ENCODE peak calls at places on chromosomes 11 and 22, in four cellular contexts. One of them, this sample, is unnamed.

GRCh38 chr11:16041207-16041606 is 315.1 kb downstream of the SOX6 start:
- ATAC-seq in GM12878: no peak
- ATAC-seq in upper lobe of left lung: no peak
- ATAC-seq in K562: no peak
- ATAC-seq in this sample: no peak

GRCh38 chr11:62896049-62896448 is 15.4 kb downstream of the SLC3A2 start:
- ATAC-seq in GM12878: no peak
- ATAC-seq in upper lobe of left lung: no peak
- ATAC-seq in K562: no peak
- ATAC-seq in this sample: peak; percentile 73

GRCh38 chr11:62678433-62678769 is 472 bp downstream of the UBXN1 start:
- ATAC-seq in GM12878: no peak
- ATAC-seq in upper lobe of left lung: no peak
- ATAC-seq in K562: no peak
- ATAC-seq in this sample: no peak

GRCh38 chr11:96215826-96216225 is 127.2 kb downstream of the MAML2 start:
- ATAC-seq in GM12878: peak; percentile 24
- ATAC-seq in upper lobe of left lung: no peak
- ATAC-seq in K562: no peak
- ATAC-seq in this sample: no peak

GRCh38 chr11:7160814-7161489 is 72.2 kb downstream of the RBMXL2 start:
- ATAC-seq in GM12878: no peak
- ATAC-seq in upper lobe of left lung: no peak
- ATAC-seq in K562: no peak
- ATAC-seq in this sample: no peak

GRCh38 chr22:44188986-44189630 is 8.4 kb downstream of the PARVG start:
- ATAC-seq in GM12878: no peak
- ATAC-seq in upper lobe of left lung: no peak
- ATAC-seq in K562: no peak
- ATAC-seq in this sample: no peak

GRCh38 chr22:33455036-33455435 is 396.9 kb upstream of the SYN3 start:
- ATAC-seq in GM12878: no peak
- ATAC-seq in upper lobe of left lung: no peak
- ATAC-seq in K562: no peak
- ATAC-seq in this sample: no peak

GRCh38 chr11:60935676-60936442 is 11.6 kb downstream of the TMEM132A start:
- ATAC-seq in GM12878: peak; percentile 26
- ATAC-seq in upper lobe of left lung: no peak
- ATAC-seq in K562: no peak
- ATAC-seq in this sample: no peak

GRCh38 chr11:90542092-90542491 is 319.2 kb upstream of the CHORDC1 start:
- ATAC-seq in GM12878: no peak
- ATAC-seq in upper lobe of left lung: no peak
- ATAC-seq in K562: no peak
- ATAC-seq in this sample: no peak

GRCh38 chr11:17547051-17547577 is at the start of gene OTOG:
- ATAC-seq in GM12878: no peak
- ATAC-seq in upper lobe of left lung: no peak
- ATAC-seq in K562: peak; percentile 63
- ATAC-seq in this sample: no peak

GRCh38 chr11:110728883-110729282 is 16.6 kb upstream of the ARHGAP20 start:
- ATAC-seq in GM12878: no peak
- ATAC-seq in upper lobe of left lung: no peak
- ATAC-seq in K562: no peak
- ATAC-seq in this sample: no peak

GRCh38 chr11:81990659-81991443 is 742.8 kb downstream of the FAM181B start:
- ATAC-seq in GM12878: no peak
- ATAC-seq in upper lobe of left lung: peak; percentile 26
- ATAC-seq in K562: no peak
- ATAC-seq in this sample: no peak

GRCh38 chr11:95345243-95345642 is 114.2 kb upstream of the SESN3 start:
- ATAC-seq in GM12878: no peak
- ATAC-seq in upper lobe of left lung: no peak
- ATAC-seq in K562: no peak
- ATAC-seq in this sample: no peak

GRCh38 chr11:78654071-78654470 is 79.4 kb upstream of the NARS2 start:
- ATAC-seq in GM12878: no peak
- ATAC-seq in upper lobe of left lung: no peak
- ATAC-seq in K562: no peak
- ATAC-seq in this sample: no peak

GRCh38 chr11:118846181-118846946 is 37.3 kb upstream of the CXCR5 start:
- ATAC-seq in GM12878: peak; percentile 13
- ATAC-seq in upper lobe of left lung: no peak
- ATAC-seq in K562: peak; percentile 98
- ATAC-seq in this sample: no peak

GRCh38 chr11:75386912-75387311 is 12.4 kb upstream of the RPS3 start:
- ATAC-seq in GM12878: no peak
- ATAC-seq in upper lobe of left lung: no peak
- ATAC-seq in K562: no peak
- ATAC-seq in this sample: no peak

GRCh38 chr11:37788141-37788877 is 1190.3 kb upstream of the RAG2 start:
- ATAC-seq in GM12878: no peak
- ATAC-seq in upper lobe of left lung: no peak
- ATAC-seq in K562: no peak
- ATAC-seq in this sample: no peak

GRCh38 chr11:394858-395655 is 1.0 kb downstream of the PKP3 start:
- ATAC-seq in GM12878: no peak
- ATAC-seq in upper lobe of left lung: no peak
- ATAC-seq in K562: no peak
- ATAC-seq in this sample: no peak

GRCh38 chr22:37545703-37546435 is 14.4 kb upstream of the CDC42EP1 start:
- ATAC-seq in GM12878: no peak
- ATAC-seq in upper lobe of left lung: peak; percentile 90
- ATAC-seq in K562: peak; percentile 18
- ATAC-seq in this sample: peak; percentile 92

GRCh38 chr11:6746086-6746618 is 25.6 kb downstream of the OR2AG2 start:
- ATAC-seq in GM12878: peak; percentile 83
- ATAC-seq in upper lobe of left lung: no peak
- ATAC-seq in K562: peak; percentile 49
- ATAC-seq in this sample: no peak

GRCh38 chr22:44357962-44358553 is 45.3 kb upstream of the SHISAL1 start:
- ATAC-seq in GM12878: no peak
- ATAC-seq in upper lobe of left lung: no peak
- ATAC-seq in K562: no peak
- ATAC-seq in this sample: peak; percentile 75

GRCh38 chr22:38732251-38732815 is 23.5 kb downstream of the SUN2 start:
- ATAC-seq in GM12878: no peak
- ATAC-seq in upper lobe of left lung: no peak
- ATAC-seq in K562: no peak
- ATAC-seq in this sample: peak; percentile 14

GRCh38 chr11:46429709-46430108 is 38.1 kb upstream of the CHRM4 start:
- ATAC-seq in GM12878: no peak
- ATAC-seq in upper lobe of left lung: no peak
- ATAC-seq in K562: no peak
- ATAC-seq in this sample: no peak

GRCh38 chr11:18704698-18705097 is 6.1 kb downstream of the TMEM86A start:
- ATAC-seq in GM12878: no peak
- ATAC-seq in upper lobe of left lung: no peak
- ATAC-seq in K562: no peak
- ATAC-seq in this sample: no peak

GRCh38 chr11:87743002-87743401 is 432.2 kb downstream of the RAB38 start:
- ATAC-seq in GM12878: no peak
- ATAC-seq in upper lobe of left lung: no peak
- ATAC-seq in K562: no peak
- ATAC-seq in this sample: no peak

GRCh38 chr11:118530683-118531596 is at the start of gene TMEM25:
- ATAC-seq in GM12878: peak; percentile 92
- ATAC-seq in upper lobe of left lung: peak; percentile 84
- ATAC-seq in K562: peak; percentile 83
- ATAC-seq in this sample: peak; percentile 82

GRCh38 chr11:111500481-111500880 is 11.7 kb downstream of the BTG4 start:
- ATAC-seq in GM12878: no peak
- ATAC-seq in upper lobe of left lung: no peak
- ATAC-seq in K562: no peak
- ATAC-seq in this sample: no peak

GRCh38 chr22:27024982-27025381 is 367.6 kb downstream of the MIAT start:
- ATAC-seq in GM12878: no peak
- ATAC-seq in upper lobe of left lung: no peak
- ATAC-seq in K562: no peak
- ATAC-seq in this sample: no peak

GRCh38 chr11:66880484-66881211 is 23.8 kb downstream of the LRFN4 start:
- ATAC-seq in GM12878: no peak
- ATAC-seq in upper lobe of left lung: no peak
- ATAC-seq in K562: no peak
- ATAC-seq in this sample: no peak

GRCh38 chr11:21883354-21883753 is 309.5 kb upstream of the ANO5 start:
- ATAC-seq in GM12878: no peak
- ATAC-seq in upper lobe of left lung: no peak
- ATAC-seq in K562: no peak
- ATAC-seq in this sample: no peak

GRCh38 chr11:129973809-129974208 is 28.8 kb downstream of the PRDM10 start:
- ATAC-seq in GM12878: no peak
- ATAC-seq in upper lobe of left lung: peak; percentile 88
- ATAC-seq in K562: no peak
- ATAC-seq in this sample: peak; percentile 73

GRCh38 chr11:132072044-132072879 is 701.8 kb downstream of the NTM start:
- ATAC-seq in GM12878: no peak
- ATAC-seq in upper lobe of left lung: no peak
- ATAC-seq in K562: no peak
- ATAC-seq in this sample: peak; percentile 75

GRCh38 chr11:35907648-35908431 is 36.0 kb upstream of the LDLRAD3 start:
- ATAC-seq in GM12878: peak; percentile 73
- ATAC-seq in upper lobe of left lung: peak; percentile 61
- ATAC-seq in K562: no peak
- ATAC-seq in this sample: peak; percentile 91

GRCh38 chr22:41009222-41009948 is 58.2 kb downstream of the RBX1 start:
- ATAC-seq in GM12878: no peak
- ATAC-seq in upper lobe of left lung: peak; percentile 55
- ATAC-seq in K562: peak; percentile 37
- ATAC-seq in this sample: no peak

GRCh38 chr11:69055598-69056516 is 7.1 kb downstream of the TPCN2 start:
- ATAC-seq in GM12878: peak; percentile 85
- ATAC-seq in upper lobe of left lung: no peak
- ATAC-seq in K562: no peak
- ATAC-seq in this sample: peak; percentile 33

GRCh38 chr11:33179431-33179830 is 18.2 kb upstream of the CSTF3 start:
- ATAC-seq in GM12878: no peak
- ATAC-seq in upper lobe of left lung: no peak
- ATAC-seq in K562: peak; percentile 72
- ATAC-seq in this sample: peak; percentile 10

GRCh38 chr22:43222281-43222680 is 35.3 kb upstream of the TTLL12 start:
- ATAC-seq in GM12878: no peak
- ATAC-seq in upper lobe of left lung: no peak
- ATAC-seq in K562: peak; percentile 79
- ATAC-seq in this sample: peak; percentile 67

GRCh38 chr11:84390441-84391078 is 1104.4 kb upstream of the CCDC90B start:
- ATAC-seq in GM12878: no peak
- ATAC-seq in upper lobe of left lung: no peak
- ATAC-seq in K562: no peak
- ATAC-seq in this sample: no peak

GRCh38 chr22:30275625-30276024 is 9.0 kb upstream of the OSM start:
- ATAC-seq in GM12878: no peak
- ATAC-seq in upper lobe of left lung: no peak
- ATAC-seq in K562: no peak
- ATAC-seq in this sample: no peak

DNA sequence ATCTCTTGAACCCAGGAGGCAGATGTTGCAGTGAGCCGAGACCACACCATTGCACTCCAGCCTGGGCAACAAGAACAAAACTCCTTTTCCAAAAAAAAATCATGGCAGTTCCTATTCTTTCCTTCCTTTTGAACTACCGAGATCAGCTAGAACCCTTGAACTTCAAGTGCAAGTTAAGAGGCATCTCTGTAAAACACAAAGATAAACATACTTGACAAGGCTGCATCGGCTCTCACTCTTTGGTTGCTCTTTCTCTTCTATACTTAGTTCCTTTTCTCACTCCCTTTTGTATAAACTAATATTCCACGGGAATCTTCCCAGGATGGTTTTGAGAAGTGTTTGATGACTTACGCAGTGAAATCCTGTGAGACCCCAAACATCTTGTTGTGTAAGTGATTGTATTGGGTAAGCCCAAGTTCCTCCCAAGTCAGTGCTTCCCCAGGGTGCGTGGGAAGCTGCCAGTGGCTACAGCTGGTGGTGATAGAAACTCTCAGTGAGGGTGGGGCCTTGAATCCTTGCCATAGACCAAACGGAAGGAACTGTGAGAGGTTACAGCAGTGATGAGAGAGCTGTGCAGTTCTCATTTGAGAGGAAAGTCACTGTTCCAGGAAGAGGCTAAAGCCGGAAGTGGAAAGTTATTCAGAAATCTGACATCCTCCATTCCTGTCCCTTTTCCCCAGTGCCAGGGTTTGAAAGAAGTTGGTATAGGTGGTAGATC is 24.1 kb upstream of the CDC42EP2 start:
- ATAC-seq in GM12878: peak; percentile 95
- ATAC-seq in upper lobe of left lung: peak; percentile 93
- ATAC-seq in K562: peak; percentile 84
- ATAC-seq in this sample: peak; percentile 88
- TF ChIP-seq EP300 in GM12878: no peak
- TF ChIP-seq EP300 in upper lobe of left lung: no peak
- TF ChIP-seq EP300 in K562: no peak
- TF ChIP-seq EP300 in this sample: no peak

GRCh38 chr22:49788492-49788891 is 39.2 kb downstream of the BRD1 start:
- ATAC-seq in GM12878: no peak
- ATAC-seq in upper lobe of left lung: peak; percentile 72
- ATAC-seq in K562: no peak
- ATAC-seq in this sample: peak; percentile 81
- TF ChIP-seq POLR2AphosphoS5 in GM12878: no peak
- TF ChIP-seq POLR2AphosphoS5 in upper lobe of left lung: no peak
- TF ChIP-seq POLR2AphosphoS5 in K562: no peak
- TF ChIP-seq POLR2AphosphoS5 in this sample: no peak

DNA sequence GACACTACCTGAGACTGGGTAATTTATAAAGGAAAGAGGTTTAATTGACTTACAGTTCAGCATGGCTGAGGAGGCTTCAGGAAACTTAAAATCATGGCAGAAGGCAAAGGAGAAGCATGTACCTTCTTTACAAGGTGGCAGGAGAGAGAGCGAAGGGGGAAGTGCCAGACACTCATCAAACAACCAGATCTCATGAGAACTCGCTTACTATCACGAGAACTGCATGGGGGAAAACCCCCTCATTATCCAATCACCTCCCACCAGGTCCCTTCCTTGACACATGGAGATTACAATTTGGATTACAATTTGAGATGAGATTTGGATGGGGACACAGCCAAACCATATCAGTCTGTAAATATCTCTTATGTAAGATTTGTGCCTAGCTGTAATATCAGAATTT is 50.9 kb upstream of the ATXN10 start:
- ATAC-seq in GM12878: no peak
- ATAC-seq in upper lobe of left lung: no peak
- ATAC-seq in K562: no peak
- ATAC-seq in this sample: no peak
- TF ChIP-seq POLR2A in GM12878: no peak
- TF ChIP-seq POLR2A in upper lobe of left lung: no peak
- TF ChIP-seq POLR2A in K562: no peak
- TF ChIP-seq POLR2A in this sample: no peak

GRCh38 chr11:2885676-2886081 is at the start of gene CDKN1C:
- ATAC-seq in GM12878: peak; percentile 88
- ATAC-seq in upper lobe of left lung: peak; percentile 81
- ATAC-seq in K562: peak; percentile 82
- ATAC-seq in this sample: peak; percentile 83
- TF ChIP-seq EP300 in GM12878: no peak
- TF ChIP-seq EP300 in upper lobe of left lung: no peak
- TF ChIP-seq EP300 in K562: no peak
- TF ChIP-seq EP300 in this sample: no peak

This sample was measured in gastroesophageal sphincter.